ENCODE peak calls at places on chromosomes 4 and X, in six cellular contexts. N is spleen, W is stomach, O is cardiac muscle cell, I is psoas muscle, F is left lung. J is an unnamed sample.
A peak's percentile ranks its signal among the peaks of the same experiment; 100 is the strongest.

GRCh38 chrX:8043121-8043520 is 115.9 kb upstream of the PNPLA4 start:
- DNase-seq in N (no peak), W (no peak), O (no peak), I (no peak), F (no peak), J (no peak)

GRCh38 chr4:113540859-113541258 is 220.7 kb downstream of the CAMK2D start:
- DNase-seq in N (no peak), W (no peak), O (peak; percentile 60), I (no peak), F (no peak), J (no peak)

GRCh38 chr4:136750898-136751297 is 781.4 kb downstream of the PCDH18 start:
- DNase-seq in N (no peak), W (no peak), O (no peak), I (no peak), F (no peak), J (no peak)

GRCh38 chr4:94957030-94957429 is 199.3 kb downstream of the BMPR1B start:
- DNase-seq in N (no peak), W (no peak), O (no peak), I (no peak), F (no peak), J (no peak)

GRCh38 chr4:58732973-58733372 is 1622.8 kb upstream of the IGFBP7 start:
- DNase-seq in N (no peak), W (no peak), O (no peak), I (no peak), F (no peak), J (no peak)

GRCh38 chr4:127782275-127783025 is at the start of gene HSPA4L:
- DNase-seq in N (peak; percentile 82), W (peak; percentile 39), O (no peak), I (peak; percentile 91), F (peak; percentile 83), J (no peak)

GRCh38 chrX:13899607-13900006 is 82.7 kb upstream of the GPM6B start:
- DNase-seq in N (no peak), W (no peak), O (peak; percentile 92), I (no peak), F (no peak), J (no peak)

GRCh38 chrX:152899874-152900719 is 2.2 kb downstream of the ZNF185 start:
- DNase-seq in N (peak; percentile 59), W (no peak), O (no peak), I (no peak), F (no peak), J (no peak)

GRCh38 chrX:55783723-55784122 is 66.2 kb downstream of the RRAGB start:
- DNase-seq in N (no peak), W (no peak), O (no peak), I (no peak), F (no peak), J (no peak)

GRCh38 chr4:54091637-54092404 is 8.1 kb upstream of the GSX2 start:
- DNase-seq in N (peak; percentile 93), W (peak; percentile 73), O (peak; percentile 77), I (peak; percentile 90), F (peak; percentile 91), J (no peak)

GRCh38 chr4:48785302-48785701 is 5.2 kb upstream of the FRYL start:
- DNase-seq in N (no peak), W (no peak), O (no peak), I (no peak), F (no peak), J (no peak)

GRCh38 chr4:127844605-127845116 is 36.0 kb upstream of the PLK4 start:
- DNase-seq in N (no peak), W (no peak), O (peak; percentile 30), I (no peak), F (no peak), J (no peak)

GRCh38 chrX:45557390-45557789 is 356.7 kb upstream of the DIPK2B start:
- DNase-seq in N (no peak), W (no peak), O (peak; percentile 2), I (no peak), F (no peak), J (no peak)

GRCh38 chrX:13703589-13703988 is 14.7 kb downstream of the RAB9A start:
- DNase-seq in N (no peak), W (no peak), O (no peak), I (no peak), F (no peak), J (no peak)

GRCh38 chr4:181479145-181479544 is 764.1 kb upstream of the TENM3 start:
- DNase-seq in N (no peak), W (no peak), O (no peak), I (no peak), F (no peak), J (no peak)

GRCh38 chrX:117768861-117769604 is 347.6 kb downstream of the KLHL13 start:
- DNase-seq in N (peak; percentile 63), W (no peak), O (no peak), I (peak; percentile 36), F (peak; percentile 13), J (no peak)

GRCh38 chr4:159526172-159526571 is 423.3 kb downstream of the RAPGEF2 start:
- DNase-seq in N (no peak), W (no peak), O (no peak), I (no peak), F (no peak), J (no peak)

GRCh38 chr4:72858328-72858727 is 211.2 kb downstream of the COX18 start:
- DNase-seq in N (no peak), W (no peak), O (peak; percentile 91), I (no peak), F (no peak), J (no peak)

GRCh38 chr4:56907009-56907408 is 691 bp upstream of the REST start:
- DNase-seq in N (peak; percentile 84), W (no peak), O (no peak), I (no peak), F (no peak), J (no peak)

GRCh38 chrX:129452523-129452922 is 70.8 kb downstream of the SMARCA1 start:
- DNase-seq in N (no peak), W (no peak), O (no peak), I (no peak), F (no peak), J (no peak)

GRCh38 chrX:129450123-129450522 is 73.2 kb downstream of the SMARCA1 start:
- DNase-seq in N (no peak), W (no peak), O (no peak), I (no peak), F (no peak), J (no peak)

GRCh38 chrX:129445436-129445835 is 77.9 kb downstream of the SMARCA1 start:
- DNase-seq in N (no peak), W (no peak), O (no peak), I (no peak), F (no peak), J (no peak)

GRCh38 chrX:129449141-129449540 is 74.1 kb downstream of the SMARCA1 start:
- DNase-seq in N (no peak), W (no peak), O (no peak), I (no peak), F (no peak), J (no peak)
- TF ChIP-seq CTCF in N (no peak), W (no peak), O (no peak), I (no peak), F (no peak), J (peak; percentile 55)

GRCh38 chrX:43750248-43750676 is 94.2 kb downstream of the MAOA start:
- DNase-seq in N (no peak), W (peak; percentile 49), O (peak; percentile 67), I (peak; percentile 49), F (no peak), J (no peak)
- TF ChIP-seq CTCF in N (peak; percentile 46), W (peak; percentile 18), O (peak; percentile 45), I (peak; percentile 56), F (peak; percentile 33), J (peak; percentile 76)

DNA sequence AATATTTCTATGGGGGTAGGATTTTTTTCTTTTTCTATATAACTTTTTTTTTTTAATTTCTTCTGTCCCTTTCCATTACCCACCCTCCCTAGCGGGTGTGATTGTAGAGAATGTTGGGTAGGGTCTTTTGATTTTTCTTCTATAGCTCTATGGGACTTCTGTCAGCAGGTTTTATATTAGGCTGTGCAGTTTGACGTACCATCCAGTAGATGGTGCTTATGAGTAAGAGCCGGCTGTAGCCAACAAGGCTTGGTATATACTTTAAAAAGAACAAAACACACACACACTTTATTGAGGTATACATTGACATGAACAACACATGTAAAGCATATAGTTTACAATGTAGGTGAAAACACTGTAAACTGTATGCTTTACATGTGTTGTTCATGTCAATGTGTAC is 247.9 kb upstream of the POF1B start:
- DNase-seq in N (no peak), W (no peak), O (no peak), I (no peak), F (no peak), J (no peak)
- TF ChIP-seq CTCF in N (no peak), W (no peak), O (no peak), I (peak; percentile 33), F (no peak), J (peak; percentile 70)

GRCh38 chr4:7462509-7462971 is 27.8 kb upstream of the PSAPL1 start:
- DNase-seq in N (no peak), W (peak; percentile 32), O (peak; percentile 20), I (no peak), F (peak; percentile 47), J (no peak)
- TF ChIP-seq CTCF in N (no peak), W (no peak), O (peak; percentile 27), I (no peak), F (no peak), J (no peak)

DNA sequence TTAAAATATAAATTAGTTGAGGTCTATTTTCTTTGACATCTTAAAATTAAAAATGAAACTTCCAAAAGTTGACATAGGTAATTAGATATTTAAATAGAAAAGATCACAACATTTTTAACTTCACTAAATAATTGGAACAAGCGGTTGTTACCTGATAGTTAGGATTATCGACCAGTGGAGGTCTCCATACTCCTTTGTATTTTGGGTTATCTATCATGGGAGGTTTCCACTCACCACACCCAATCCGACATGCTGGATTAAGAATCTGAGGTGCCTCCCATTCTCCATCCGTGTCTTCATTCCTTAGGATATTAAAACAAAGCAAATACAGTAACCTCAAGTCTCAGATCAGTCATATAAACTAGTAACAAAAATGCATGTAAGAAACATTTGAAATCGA is 22.2 kb downstream of the SCOC start:
- DNase-seq in N (no peak), W (no peak), O (no peak), I (no peak), F (no peak), J (no peak)
- TF ChIP-seq CTCF in N (no peak), W (no peak), O (no peak), I (no peak), F (no peak), J (no peak)

GRCh38 chr4:88211473-88212252 is 53.2 kb upstream of the ABCG2 start:
- DNase-seq in N (no peak), W (peak; percentile 38), O (peak; percentile 59), I (no peak), F (no peak), J (no peak)
- TF ChIP-seq CTCF in N (peak; percentile 43), W (peak; percentile 52), O (peak; percentile 53), I (peak; percentile 82), F (peak; percentile 48), J (peak; percentile 94)

GRCh38 chr4:31692407-31692940 is 972.3 kb downstream of the PCDH7 start:
- DNase-seq in N (no peak), W (no peak), O (peak; percentile 9), I (no peak), F (no peak), J (no peak)
- TF ChIP-seq CTCF in N (no peak), W (no peak), O (peak; percentile 24), I (no peak), F (no peak), J (peak; percentile 25)

J was measured in type B pancreatic cell.